ENCODE peak calls at places on chromosomes 13 and 19, in eight cellular contexts. P is adrenal gland; Z is tibial artery; O is upper lobe of right lung; Q is psoas muscle; E is heart right ventricle; X is uterus; W is CD4-positive, CD25-positive, alpha-beta regulatory T cell. S is an unnamed sample.
A peak's percentile ranks its signal among the peaks of the same experiment; 100 is the strongest.

GRCh38 chr19:50510700-50511068 is 307 bp downstream of the JOSD2 start:
- DNase-seq in X (no peak), E (no peak), Z (no peak), P (no peak), O (no peak), W (no peak), Q (no peak), S (no peak)

GRCh38 chr19:8397291-8397690 is 7.1 kb downstream of the RAB11B start:
- DNase-seq in E (no peak), W (no peak), Z (no peak), P (no peak), O (no peak), X (no peak), Q (peak; percentile 37), S (no peak)

GRCh38 chr13:106464076-106464475 is 71.4 kb downstream of the EFNB2 start:
- DNase-seq in O (no peak), Q (no peak), Z (no peak), E (no peak), W (no peak), P (no peak), X (no peak), S (no peak)

GRCh38 chr19:8965887-8966286 is 44.3 kb downstream of the MUC16 start:
- DNase-seq in O (no peak), P (no peak), E (no peak), X (no peak), Z (no peak), Q (no peak), W (no peak), S (no peak)

GRCh38 chr13:95858286-95859075 is 181.5 kb downstream of the DNAJC3 start:
- DNase-seq in E (no peak), Q (no peak), W (no peak), X (no peak), O (no peak), P (no peak), Z (no peak), S (no peak)

GRCh38 chr19:18439025-18439909 is 1.3 kb upstream of the ISYNA1 start:
- DNase-seq in E (no peak), W (no peak), P (peak; percentile 84), O (no peak), X (peak; percentile 60), Q (no peak), Z (no peak), S (no peak)

GRCh38 chr13:24763596-24764275 is at the start of gene RNF17:
- DNase-seq in P (no peak), O (no peak), Z (no peak), X (no peak), E (no peak), W (no peak), Q (no peak), S (no peak)

GRCh38 chr19:18464646-18465045 is 26.7 kb upstream of the ISYNA1 start:
- DNase-seq in Q (peak; percentile 87), P (peak; percentile 94), X (peak; percentile 83), Z (peak; percentile 96), E (peak; percentile 76), O (peak; percentile 78), W (no peak), S (peak; percentile 91)

GRCh38 chr19:6521718-6522646 is 8.8 kb upstream of the TNFSF9 start:
- DNase-seq in E (no peak), Q (no peak), W (no peak), X (no peak), P (no peak), O (no peak), Z (no peak), S (no peak)

GRCh38 chr13:33761744-33762143 is 56.2 kb upstream of the RFC3 start:
- DNase-seq in X (no peak), E (no peak), P (peak; percentile 17), W (no peak), Z (no peak), O (no peak), Q (no peak), S (no peak)

GRCh38 chr19:7690779-7691258 is 10.2 kb downstream of the TRAPPC5 start:
- DNase-seq in Q (no peak), X (no peak), O (no peak), Z (no peak), E (no peak), P (no peak), W (no peak), S (no peak)

GRCh38 chr13:24218977-24219376 is 58.5 kb downstream of the SPATA13 start:
- DNase-seq in Q (no peak), X (no peak), P (no peak), O (no peak), E (no peak), Z (no peak), W (no peak), S (no peak)

GRCh38 chr13:79534596-79534995 is 53.6 kb downstream of the NDFIP2 start:
- DNase-seq in E (no peak), X (no peak), Q (no peak), W (no peak), P (no peak), Z (no peak), O (no peak), S (no peak)

GRCh38 chr13:98996046-98996445 is 18.2 kb upstream of the DOCK9 start:
- DNase-seq in Q (no peak), X (no peak), W (no peak), P (no peak), Z (no peak), E (no peak), O (no peak), S (no peak)

GRCh38 chr19:15519433-15519976 is 11.2 kb downstream of the CYP4F22 start:
- DNase-seq in W (no peak), X (no peak), P (no peak), Z (no peak), E (no peak), Q (no peak), O (no peak), S (no peak)

GRCh38 chr13:45410466-45410865 is 7.7 kb downstream of the SLC25A30 start:
- DNase-seq in O (no peak), W (no peak), Q (no peak), P (no peak), X (no peak), E (no peak), Z (no peak), S (no peak)
- H3K27ac ChIP-seq in O (no peak overlapping the region), W (no peak overlapping the region), Q (peak overlapping the region; percentile 84), P (no peak overlapping the region), X (no peak overlapping the region), E (no peak overlapping the region), Z (no peak overlapping the region), S (no peak overlapping the region)

DNA sequence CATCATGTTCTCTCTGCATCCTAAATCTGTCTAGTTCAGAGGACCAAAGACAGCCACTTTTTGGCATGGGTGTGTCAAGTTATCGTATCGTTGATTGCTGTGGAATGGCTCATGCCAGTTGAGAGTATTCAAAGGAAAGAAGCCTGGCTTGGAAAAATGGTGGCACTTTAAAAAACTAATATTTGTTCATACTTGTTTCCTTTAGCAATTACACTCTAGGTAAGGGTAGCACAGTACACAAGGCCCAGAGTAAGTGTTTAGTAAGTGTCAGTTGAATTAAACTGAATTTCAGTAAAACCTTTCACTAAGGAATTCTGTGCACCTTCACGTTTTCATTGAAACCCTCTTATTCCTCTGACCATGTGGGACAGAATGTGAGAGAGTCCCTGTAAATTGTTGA is 69.8 kb downstream of the DPY19L3 start:
- DNase-seq in E (no peak), Q (no peak), X (no peak), P (no peak), W (no peak), O (no peak), Z (no peak), S (no peak)
- H3K36me3 ChIP-seq in E (peaks cover 28% of the 10 kb centered on the region), Q (no peaks in the 10 kb centered on the region), X (no peaks in the 10 kb centered on the region), P (peaks cover 7% of the 10 kb centered on the region), W (peaks cover 9% of the 10 kb centered on the region), O (peaks cover 23% of the 10 kb centered on the region), Z (peaks cover 29% of the 10 kb centered on the region), S (peaks cover 3% of the 10 kb centered on the region)

GRCh38 chr19:5291588-5292193 is 48.9 kb downstream of the PTPRS start:
- DNase-seq in Q (peak; percentile 42), Z (no peak), P (no peak), X (no peak), O (no peak), E (no peak), W (no peak), S (no peak)

GRCh38 chr19:5293607-5294089 is 47.0 kb downstream of the PTPRS start:
- DNase-seq in P (peak; percentile 42), E (peak; percentile 47), W (peak; percentile 4), Q (peak; percentile 66), X (peak; percentile 43), Z (no peak), O (peak; percentile 73), S (no peak)

GRCh38 chr19:5294403-5295160 is 46.0 kb downstream of the PTPRS start:
- DNase-seq in O (no peak), P (no peak), E (no peak), W (no peak), Z (no peak), Q (peak; percentile 48), X (no peak), S (no peak)

GRCh38 chr19:5292453-5292842 is 48.2 kb downstream of the PTPRS start:
- DNase-seq in O (no peak), X (no peak), E (peak; percentile 69), P (peak; percentile 46), W (peak; percentile 3), Q (no peak), Z (peak; percentile 79), S (no peak)

DNA sequence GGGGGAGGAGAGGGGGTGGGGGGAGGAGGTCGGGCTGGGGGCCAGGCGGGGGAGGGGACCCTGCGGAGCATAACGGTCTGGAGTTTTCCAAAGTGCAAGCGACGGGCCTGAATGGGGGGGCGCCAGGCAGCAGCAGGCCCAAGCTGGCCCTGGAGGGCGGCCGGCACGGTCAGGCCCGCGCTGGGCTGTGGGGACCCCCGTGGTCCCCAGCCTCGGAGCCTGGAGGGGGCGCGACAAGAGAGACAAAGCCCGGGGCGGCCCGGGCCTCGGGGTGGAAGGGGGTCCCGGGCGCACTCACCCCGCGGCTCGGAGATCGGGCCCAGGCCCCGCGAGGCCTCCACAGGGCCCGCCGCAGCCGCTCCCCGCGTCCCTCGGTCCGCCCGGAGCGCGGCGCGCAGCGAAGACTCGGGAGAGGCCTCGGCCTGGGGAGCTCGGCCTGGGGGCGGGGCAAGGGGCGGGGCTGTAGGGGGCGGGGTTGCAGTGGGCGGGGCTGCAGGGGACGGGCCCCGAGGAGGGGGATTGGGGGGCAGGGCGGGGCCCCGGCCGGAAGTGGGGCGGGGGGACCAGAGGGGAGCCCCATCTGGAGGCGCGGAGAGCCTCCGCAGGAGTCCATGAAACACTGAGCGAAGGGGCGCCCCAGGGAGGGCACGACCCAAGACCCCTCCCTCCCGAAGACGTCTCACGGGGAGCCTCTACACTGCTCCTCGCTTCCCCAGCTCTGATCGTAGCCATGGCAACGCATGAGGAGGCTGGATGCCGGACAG is 47.6 kb downstream of the PTPRS start:
- DNase-seq in W (peak; percentile 41), O (peak; percentile 81), E (peak; percentile 74), P (peak; percentile 74), X (peak; percentile 70), Z (peak; percentile 84), Q (peak; percentile 81), S (peak; percentile 90)
- H3K27ac ChIP-seq in W (no peak overlapping the region), O (peak overlapping the region; percentile 77), E (peak overlapping the region; percentile 84), P (peak overlapping the region; percentile 84), X (peak overlapping the region; percentile 89), Z (peak overlapping the region; percentile 82), Q (peak overlapping the region; percentile 74), S (no peak overlapping the region)

DNA sequence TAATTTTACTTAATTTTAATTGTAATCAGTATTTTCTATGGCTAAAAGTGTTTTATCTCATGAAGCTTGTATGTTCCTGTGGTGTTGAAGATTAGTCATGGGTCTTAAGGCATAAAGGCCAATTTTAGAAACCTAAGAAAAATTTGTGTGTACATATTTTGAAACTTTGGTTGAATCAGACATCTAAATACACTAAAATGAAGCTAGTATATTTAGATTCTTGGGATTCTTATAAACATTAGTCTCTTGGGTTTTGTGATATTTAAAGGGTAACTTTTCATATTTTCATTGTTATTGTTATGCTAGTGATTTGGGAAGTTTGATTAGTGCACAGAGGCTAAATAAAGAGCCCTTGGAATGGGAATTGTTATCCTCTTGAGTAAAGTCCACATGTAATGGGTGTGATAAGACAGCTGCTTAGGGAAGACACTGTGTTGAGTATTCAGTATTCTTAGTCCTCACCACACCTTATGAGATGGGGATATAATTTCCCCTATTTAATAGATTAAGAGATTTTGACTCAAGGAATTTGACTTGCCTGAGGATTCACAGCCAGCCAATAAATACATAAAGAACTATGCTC is 24.6 kb downstream of the UBA2 start:
- DNase-seq in E (no peak), W (no peak), X (no peak), Z (no peak), O (no peak), Q (no peak), P (no peak), S (no peak)
- H3K36me3 ChIP-seq in E (peaks cover 99% of the 10 kb centered on the region), W (peaks cover 88% of the 10 kb centered on the region), X (no peaks in the 10 kb centered on the region), Z (peaks cover 68% of the 10 kb centered on the region), O (peaks cover 94% of the 10 kb centered on the region), Q (peaks cover 15% of the 10 kb centered on the region), P (peaks cover 67% of the 10 kb centered on the region), S (peaks cover 3% of the 10 kb centered on the region)

S was measured in aorta.